ENCODE peak calls at places on chromosomes 7 and 10, in four cellular contexts. X is left lung; H is CD4-positive, alpha-beta T cell; R is uterus. S is an unnamed sample.

GRCh38 chr7:100720320-100720644 is at the start of gene EPO:
- DNase-seq in X (no peak), H (no peak), R (no peak), S (no peak)

GRCh38 chr10:86355571-86356038 is 11.0 kb downstream of the GRID1 start:
- DNase-seq in X (no peak), H (no peak), R (no peak), S (peak)

GRCh38 chr10:44660271-44660670 is 250.9 kb upstream of the TMEM72 start:
- DNase-seq in X (no peak), H (no peak), R (no peak), S (no peak)

GRCh38 chr10:84176351-84176750 is 2.8 kb downstream of the GPR15LG start:
- DNase-seq in X (no peak), H (no peak), R (no peak), S (no peak)

GRCh38 chr10:96691761-96692160 is 28.6 kb downstream of the PIK3AP1 start:
- DNase-seq in X (no peak), H (no peak), R (no peak), S (no peak)

GRCh38 chr7:347644-348479 is 57.9 kb downstream of the FOXL3 start:
- DNase-seq in X (peak), H (no peak), R (no peak), S (no peak)

GRCh38 chr7:7178081-7178480 is 4.3 kb upstream of the C1GALT1 start:
- DNase-seq in X (no peak), H (no peak), R (no peak), S (no peak)

GRCh38 chr7:151794508-151795167 is 82.3 kb downstream of the PRKAG2 start:
- DNase-seq in X (peak), H (no peak), R (no peak), S (no peak)

GRCh38 chr7:43647772-43648643 is 65.1 kb downstream of the STK17A start:
- DNase-seq in X (peak), H (peak), R (peak), S (peak)

GRCh38 chr7:76428868-76429805 is 4.4 kb downstream of the ZP3 start:
- DNase-seq in X (peak), H (no peak), R (no peak), S (peak)

GRCh38 chr7:135877799-135878198 is 99.4 kb downstream of the MTPN start:
- DNase-seq in X (no peak), H (no peak), R (no peak), S (no peak)

GRCh38 chr10:132518572-132519381 is 18.8 kb upstream of the INPP5A start:
- DNase-seq in X (peak), H (no peak), R (peak), S (no peak)

GRCh38 chr7:151813997-151814396 is 62.9 kb downstream of the PRKAG2 start:
- DNase-seq in X (peak), H (no peak), R (no peak), S (no peak)

GRCh38 chr7:124162667-124163066 is 129.8 kb upstream of the TMEM229A start:
- DNase-seq in X (no peak), H (no peak), R (no peak), S (no peak)

GRCh38 chr10:121994429-121994881 is 5.5 kb downstream of the TACC2 start:
- DNase-seq in X (no peak), H (no peak), R (peak), S (no peak)

GRCh38 chr10:102646610-102647432 is 2.5 kb downstream of the TRIM8 start:
- DNase-seq in X (peak), H (peak), R (no peak), S (no peak)

GRCh38 chr10:132131581-132132250 is 55.0 kb upstream of the DPYSL4 start:
- DNase-seq in X (peak), H (no peak), R (no peak), S (no peak)

GRCh38 chr10:119207367-119207668 is at the start of gene GRK5:
- DNase-seq in X (peak), H (peak), R (peak), S (peak)

GRCh38 chr7:55366461-55367138 is 1.5 kb downstream of the LANCL2 start:
- DNase-seq in X (no peak), H (peak), R (no peak), S (no peak)

GRCh38 chr10:128070721-128071416 is 55.4 kb downstream of the MKI67 start:
- DNase-seq in X (no peak), H (no peak), R (no peak), S (no peak)

GRCh38 chr7:100753750-100754149 is 20.4 kb downstream of the ZAN start:
- DNase-seq in X (no peak), H (no peak), R (no peak), S (no peak)

GRCh38 chr10:5583525-5584175 is 58.9 kb downstream of the CALML3 start:
- DNase-seq in X (no peak), H (no peak), R (no peak), S (no peak)

GRCh38 chr10:90579602-90580242 is 278.1 kb downstream of the HTR7 start:
- DNase-seq in X (no peak), H (no peak), R (no peak), S (no peak)

GRCh38 chr7:150939052-150939810 is 38.9 kb downstream of the KCNH2 start:
- DNase-seq in X (no peak), H (no peak), R (no peak), S (no peak)

GRCh38 chr10:31274310-31274709 is 44.7 kb upstream of the ZEB1 start:
- DNase-seq in X (no peak), H (no peak), R (no peak), S (no peak)

GRCh38 chr7:124269774-124270173 is 236.9 kb upstream of the TMEM229A start:
- DNase-seq in X (no peak), H (no peak), R (no peak), S (no peak)

GRCh38 chr10:7857259-7857658 is 39.0 kb downstream of the TAF3 start:
- DNase-seq in X (no peak), H (no peak), R (no peak), S (no peak)

GRCh38 chr7:129427646-129428045 is 6.6 kb upstream of the STRIP2 start:
- DNase-seq in X (no peak), H (no peak), R (no peak), S (no peak)

GRCh38 chr7:21370283-21370982 is 57.5 kb upstream of the SP4 start:
- DNase-seq in X (no peak), H (no peak), R (no peak), S (no peak)

GRCh38 chr10:94103902-94104301 is 110.2 kb downstream of the PLCE1 start:
- DNase-seq in X (no peak), H (no peak), R (no peak), S (no peak)

GRCh38 chr10:14801693-14802092 is 27.0 kb upstream of the FAM107B start:
- DNase-seq in X (no peak), H (no peak), R (peak), S (no peak)

GRCh38 chr7:98133181-98133580 is 26.5 kb downstream of the LMTK2 start:
- DNase-seq in X (no peak), H (no peak), R (no peak), S (no peak)

GRCh38 chr7:8260871-8261707 is 878 bp downstream of the ICA1 start:
- DNase-seq in X (peak), H (no peak), R (peak), S (no peak)

GRCh38 chr10:78729810-78730209 is 339.0 kb upstream of the ZMIZ1 start:
- DNase-seq in X (no peak), H (no peak), R (no peak), S (no peak)
- H3K27ac ChIP-seq in X (no peak), H (no peak), R (no peak), S (no peak)

GRCh38 chr10:12710157-12710556 is 291.4 kb downstream of the CCDC3 start:
- DNase-seq in X (no peak), H (no peak), R (no peak), S (no peak)

GRCh38 chr10:12712284-12712983 is 289.1 kb downstream of the CCDC3 start:
- DNase-seq in X (no peak), H (no peak), R (no peak), S (no peak)

GRCh38 chr10:12710594-12711343 is 290.7 kb downstream of the CCDC3 start:
- DNase-seq in X (peak), H (peak), R (peak), S (peak)

GRCh38 chr10:12709516-12709915 is 292.0 kb downstream of the CCDC3 start:
- DNase-seq in X (no peak), H (no peak), R (no peak), S (no peak)

GRCh38 chr10:12711344-12711708 is 290.2 kb downstream of the CCDC3 start:
- DNase-seq in X (no peak), H (no peak), R (no peak), S (no peak)
- H3K27ac ChIP-seq in X (no peak), H (no peak), R (peak), S (no peak)

DNA sequence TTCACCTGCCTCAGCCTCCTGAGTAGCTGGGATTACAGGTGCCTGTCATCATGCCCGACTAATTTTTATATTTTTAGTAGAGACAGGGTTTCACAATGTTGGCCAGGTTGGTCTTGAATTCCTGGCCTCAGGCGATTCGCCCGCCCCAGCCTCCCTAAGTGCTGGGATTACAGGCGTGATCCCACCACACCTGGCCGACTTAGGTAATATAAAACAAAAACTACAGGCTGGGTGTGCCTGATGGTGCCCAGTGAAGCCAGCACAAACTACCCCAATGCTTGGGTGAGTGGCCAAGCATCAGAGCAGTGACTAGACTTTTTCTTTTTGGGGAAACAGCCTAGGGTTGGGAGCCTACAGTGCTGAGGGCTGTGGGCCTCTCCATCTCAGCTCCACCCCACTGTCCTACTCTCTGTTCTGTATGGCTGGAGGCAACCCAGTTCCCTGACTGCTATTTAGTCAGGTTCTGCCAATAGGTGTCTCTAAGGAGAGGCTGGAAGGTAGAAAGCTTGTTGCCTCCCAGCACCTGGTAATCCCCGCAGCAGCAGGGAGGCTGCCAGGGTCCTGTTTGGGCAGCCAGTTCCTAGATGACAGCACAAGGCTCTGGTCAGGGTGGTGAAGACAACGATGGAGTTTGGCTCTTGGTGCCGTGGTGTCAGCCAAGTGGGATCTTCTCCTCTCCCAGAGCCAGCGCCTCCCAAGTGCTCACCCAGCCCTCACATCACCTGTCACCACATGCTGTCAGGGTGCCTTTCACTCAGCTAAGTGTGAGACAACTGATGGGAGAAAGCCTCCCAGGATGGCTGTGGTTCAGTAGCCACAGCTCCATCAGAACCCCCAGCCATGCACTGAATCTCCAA is 10.4 kb upstream of the NACAD start:
- DNase-seq in X (no peak), H (no peak), R (no peak), S (no peak)
- H3K27ac ChIP-seq in X (no peak), H (no peak), R (no peak), S (no peak)

DNA sequence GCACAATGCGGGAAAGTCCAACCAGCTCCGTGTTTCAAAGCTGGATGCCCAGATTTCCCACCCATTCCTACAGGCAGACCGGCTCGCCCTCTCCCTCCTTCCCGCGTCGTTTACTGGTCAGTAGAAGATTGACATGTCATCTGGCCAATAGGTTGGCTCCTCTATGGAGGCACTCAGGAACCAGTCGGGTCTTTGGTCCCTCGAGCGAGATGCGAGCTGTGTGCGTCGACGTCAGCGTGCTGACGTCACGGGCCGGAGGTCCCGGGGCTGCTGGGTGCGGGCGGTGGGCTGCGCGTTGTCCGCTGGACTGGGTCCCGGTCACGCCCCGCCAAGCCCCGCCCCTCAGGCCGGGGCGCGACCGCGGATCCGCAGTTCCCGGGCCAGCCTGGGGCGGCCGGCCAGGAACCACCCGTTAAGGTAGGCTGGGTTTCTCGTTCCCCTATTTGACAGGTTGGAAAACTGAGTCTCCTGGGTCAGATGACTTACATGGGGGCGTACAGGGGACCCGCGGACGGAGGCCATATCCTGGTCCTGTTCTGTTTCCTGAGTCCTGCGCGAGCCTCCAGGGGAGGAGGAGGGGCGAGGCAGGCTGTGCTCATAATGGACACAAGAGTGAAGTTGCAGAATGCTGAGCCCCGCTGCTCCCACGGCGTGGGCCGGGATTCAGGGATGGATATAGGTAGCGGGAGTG is at the start of gene STARD3NL:
- DNase-seq in X (peak), H (peak), R (peak), S (peak)
- H3K27ac ChIP-seq in X (peak), H (peak), R (peak), S (peak)

GRCh38 chr7:17043012-17043877 is 161.5 kb upstream of the AGR3 start:
- DNase-seq in X (no peak), H (no peak), R (no peak), S (no peak)
- H3K27ac ChIP-seq in X (peak), H (no peak), R (no peak), S (no peak)

GRCh38 chr7:114820993-114821945 is 100.6 kb upstream of the MDFIC start:
- DNase-seq in X (no peak), H (no peak), R (no peak), S (no peak)

GRCh38 chr7:114823290-114823689 is 98.6 kb upstream of the MDFIC start:
- DNase-seq in X (no peak), H (no peak), R (no peak), S (no peak)

GRCh38 chr7:114825423-114825951 is 96.4 kb upstream of the MDFIC start:
- DNase-seq in X (no peak), H (no peak), R (no peak), S (no peak)

GRCh38 chr7:114822131-114822530 is 99.8 kb upstream of the MDFIC start:
- DNase-seq in X (no peak), H (no peak), R (no peak), S (no peak)

DNA sequence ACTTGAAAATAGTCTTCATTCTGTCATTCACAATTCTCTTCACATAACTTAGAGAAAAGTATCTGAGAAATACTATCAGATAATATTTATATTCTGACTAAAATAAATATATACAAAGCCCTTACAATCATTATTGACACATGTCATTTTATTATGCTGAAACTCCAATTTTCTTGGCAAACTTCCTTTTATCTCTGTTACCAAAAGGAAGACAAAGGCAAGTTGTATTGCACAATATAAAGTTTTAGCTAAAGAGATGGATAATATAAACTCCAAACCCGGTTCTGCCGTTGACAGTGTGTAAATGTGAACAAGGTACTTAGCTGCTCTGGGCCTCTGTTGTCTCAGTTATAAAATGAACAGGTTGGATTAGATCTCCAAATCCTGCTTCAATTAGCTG is 99.0 kb upstream of the MDFIC start:
- DNase-seq in X (no peak), H (no peak), R (no peak), S (no peak)
- H3K27ac ChIP-seq in X (no peak), H (no peak), R (no peak), S (no peak)

GRCh38 chr7:24836084-24836483 is 78.8 kb upstream of the GSDME start:
- DNase-seq in X (no peak), H (no peak), R (no peak), S (no peak)

GRCh38 chr7:24834150-24834798 is 77.0 kb upstream of the GSDME start:
- DNase-seq in X (peak), H (no peak), R (no peak), S (no peak)

GRCh38 chr7:24833548-24833947 is 76.3 kb upstream of the GSDME start:
- DNase-seq in X (no peak), H (no peak), R (no peak), S (no peak)

GRCh38 chr7:24831240-24831639 is 74.0 kb upstream of the GSDME start:
- DNase-seq in X (no peak), H (no peak), R (no peak), S (no peak)

DNA sequence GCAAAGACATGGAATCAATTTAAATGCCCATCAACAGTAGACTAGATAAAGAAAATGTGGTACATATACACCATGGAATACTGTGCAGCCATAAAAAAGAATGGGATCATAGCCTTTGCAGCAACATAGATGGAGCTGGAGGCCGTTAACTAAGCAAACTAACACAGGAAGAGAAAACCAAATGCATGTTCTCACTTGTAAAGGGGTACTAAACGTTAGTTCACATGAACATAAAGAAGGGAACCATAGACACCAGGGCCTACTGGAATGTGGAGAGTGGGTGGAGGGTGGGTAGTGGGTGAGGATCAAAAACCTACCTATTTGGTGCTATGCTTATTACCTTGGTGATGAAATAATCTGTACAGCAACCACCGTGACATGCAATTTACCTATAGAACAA is 78.4 kb upstream of the GSDME start:
- DNase-seq in X (no peak), H (no peak), R (no peak), S (no peak)
- H3K27ac ChIP-seq in X (no peak), H (no peak), R (no peak), S (no peak)

GRCh38 chr7:50409856-50410468 is 40.2 kb downstream of the FIGNL1 start:
- DNase-seq in X (no peak), H (no peak), R (no peak), S (no peak)
- H3K27ac ChIP-seq in X (no peak), H (no peak), R (no peak), S (no peak)